ENCODE peak calls at places on chromosomes 6 and 20, in four cellular contexts. D is H9, B is testis, L is body of pancreas. G is an unnamed sample.

GRCh38 chr20:59269396-59270025 is 30.9 kb upstream of the EDN3 start:
- DNase-seq in D (no peak), B (no peak), L (no peak), G (no peak)

GRCh38 chr6:115058414-115059211 is 715.8 kb upstream of the HS3ST5 start:
- DNase-seq in D (no peak), B (no peak), L (no peak), G (no peak)

GRCh38 chr6:48664850-48665249 is 553.9 kb upstream of the PTCHD4 start:
- DNase-seq in D (no peak), B (no peak), L (no peak), G (peak; percentile 82)

GRCh38 chr6:85756982-85757381 is 114.3 kb upstream of the SYNCRIP start:
- DNase-seq in D (no peak), B (no peak), L (no peak), G (no peak)

GRCh38 chr20:38094968-38095689 is 61.6 kb downstream of the RPRD1B start:
- DNase-seq in D (no peak), B (no peak), L (no peak), G (no peak)

GRCh38 chr20:50575869-50576720 is 65.9 kb downstream of the PTPN1 start:
- DNase-seq in D (peak; percentile 76), B (peak; percentile 88), L (peak; percentile 71), G (peak; percentile 59)

GRCh38 chr6:132261354-132261753 is 139.9 kb downstream of the MOXD1 start:
- DNase-seq in D (no peak), B (no peak), L (no peak), G (peak; percentile 87)

GRCh38 chr6:99521557-99522286 is 6.5 kb upstream of the USP45 start:
- DNase-seq in D (peak; percentile 41), B (peak; percentile 38), L (peak; percentile 9), G (no peak)

GRCh38 chr6:20069130-20069529 is 143.1 kb downstream of the MBOAT1 start:
- DNase-seq in D (no peak), B (no peak), L (no peak), G (no peak)

GRCh38 chr20:53297154-53297529 is 296.5 kb downstream of the ZNF217 start:
- DNase-seq in D (no peak), B (no peak), L (no peak), G (no peak)

GRCh38 chr20:20491110-20491783 is 123.3 kb downstream of the INSM1 start:
- DNase-seq in D (no peak), B (no peak), L (no peak), G (no peak)

GRCh38 chr6:125273965-125274364 is 27.8 kb downstream of the HDDC2 start:
- DNase-seq in D (no peak), B (no peak), L (peak; percentile 19), G (no peak)

GRCh38 chr20:49675368-49676151 is 38.1 kb downstream of the B4GALT5 start:
- DNase-seq in D (no peak), B (no peak), L (no peak), G (no peak)

GRCh38 chr6:56708810-56709597 is 66.3 kb upstream of the DST start:
- DNase-seq in D (no peak), B (no peak), L (no peak), G (peak; percentile 57)

GRCh38 chr6:68726992-68727391 is 91.9 kb downstream of the ADGRB3 start:
- DNase-seq in D (no peak), B (no peak), L (no peak), G (no peak)

GRCh38 chr6:129748212-129748900 is 38.4 kb upstream of the ARHGAP18 start:
- DNase-seq in D (peak; percentile 33), B (no peak), L (no peak), G (no peak)

GRCh38 chr6:129749749-129750120 is 39.8 kb upstream of the ARHGAP18 start:
- DNase-seq in D (no peak), B (no peak), L (no peak), G (no peak)

GRCh38 chr6:129748901-129749748 is 39.1 kb upstream of the ARHGAP18 start:
- DNase-seq in D (no peak), B (no peak), L (no peak), G (no peak)

GRCh38 chr6:129747588-129748112 is 37.7 kb upstream of the ARHGAP18 start:
- DNase-seq in D (no peak), B (no peak), L (no peak), G (no peak)

GRCh38 chr6:129750390-129750789 is 40.4 kb upstream of the ARHGAP18 start:
- DNase-seq in D (no peak), B (no peak), L (no peak), G (no peak)
- H3K27ac ChIP-seq in D (no peak overlapping the region), B (no peak overlapping the region), L (no peak overlapping the region), G (no peak overlapping the region)

DNA sequence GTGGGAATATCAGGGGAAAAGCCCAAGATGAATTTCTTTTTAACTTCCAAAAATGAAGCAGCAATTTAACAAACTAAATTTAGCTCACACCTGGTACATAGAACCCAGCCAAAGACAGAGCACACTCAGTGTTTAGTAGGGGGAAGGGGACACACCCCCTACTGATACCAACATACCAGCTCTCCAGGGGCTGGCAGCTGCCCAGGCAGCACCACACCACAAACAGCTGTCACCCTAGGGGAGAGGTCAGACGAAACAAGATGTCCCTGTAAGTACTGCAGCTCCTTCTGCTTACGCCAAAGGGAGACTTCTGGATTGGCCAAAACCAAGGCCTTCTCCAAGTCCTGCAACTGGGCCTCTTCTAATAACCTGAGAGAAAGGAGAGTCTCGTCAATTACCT is 26.0 kb downstream of the MDN1 start:
- DNase-seq in D (no peak), B (no peak), L (no peak), G (peak; percentile 89)
- H3K27ac ChIP-seq in D (no peak overlapping the region), B (no peak overlapping the region), L (no peak overlapping the region), G (peak overlapping the region; percentile 44)

DNA sequence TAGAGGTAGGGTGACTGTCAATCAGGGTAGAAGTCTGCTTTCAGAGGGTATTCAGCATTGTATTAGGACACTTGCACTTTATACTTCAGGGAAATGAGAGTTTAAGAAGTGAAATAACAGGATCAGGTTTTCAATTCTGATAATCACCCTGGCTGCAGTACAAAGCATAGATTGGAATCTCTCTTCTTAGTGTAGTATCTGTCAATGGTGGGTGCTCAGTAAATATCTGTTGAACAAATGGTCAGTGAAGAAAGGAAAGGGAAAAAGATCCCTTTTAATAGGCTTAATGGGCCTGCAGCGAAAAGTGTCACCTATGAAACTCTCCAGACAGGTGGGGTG is 18.7 kb downstream of the TUBB2B start:
- DNase-seq in D (no peak), B (no peak), L (no peak), G (no peak)
- H3K27ac ChIP-seq in D (no peak overlapping the region), B (no peak overlapping the region), L (no peak overlapping the region), G (no peak overlapping the region)

GRCh38 chr6:24655229-24655628 is 9.2 kb upstream of the KIAA0319 start:
- DNase-seq in D (no peak), B (no peak), L (no peak), G (no peak)
- H3K27ac ChIP-seq in D (no peak overlapping the region), B (no peak overlapping the region), L (no peak overlapping the region), G (no peak overlapping the region)

DNA sequence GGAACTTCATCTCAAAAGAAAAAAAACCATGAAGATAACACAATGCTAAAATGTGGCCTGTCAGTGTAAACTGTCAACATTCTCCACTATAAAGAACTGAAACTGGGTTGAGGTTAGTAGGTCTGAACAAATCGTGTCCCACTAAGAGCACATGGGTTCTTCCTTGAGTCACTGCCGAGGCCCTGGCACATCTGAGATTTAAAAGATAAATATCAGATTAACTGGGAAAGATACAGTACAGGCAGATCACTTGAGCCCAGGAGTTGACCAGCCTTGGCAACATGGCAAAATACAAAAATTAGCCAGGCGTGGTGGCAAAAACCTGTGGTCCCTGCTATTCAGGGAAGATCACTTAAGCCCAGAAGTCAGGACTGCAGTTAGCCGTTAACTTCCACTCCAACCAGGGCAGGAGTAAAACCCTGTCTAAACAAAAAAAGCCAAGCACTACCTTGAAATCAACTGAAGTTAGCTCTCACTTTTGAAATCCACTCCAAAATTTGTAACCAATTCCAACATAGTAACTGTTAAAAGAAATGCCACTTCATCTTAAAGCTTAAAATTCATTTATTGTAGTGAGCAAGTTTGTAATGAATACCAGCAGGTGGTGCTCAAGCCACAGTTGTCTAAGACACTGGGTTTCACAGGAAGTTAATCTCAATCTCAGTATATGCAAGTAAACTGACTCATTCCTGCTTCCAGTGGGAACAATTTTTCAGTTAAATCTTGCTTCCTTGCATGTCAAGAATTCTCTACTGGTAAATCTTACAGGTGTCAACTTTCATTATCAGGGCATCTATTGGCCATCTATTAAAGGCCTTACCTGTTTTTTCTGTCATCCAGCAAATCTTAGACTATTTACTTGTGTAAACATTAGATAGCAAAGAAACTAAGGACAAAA is 5.4 kb downstream of the EEF1A1 start:
- DNase-seq in D (peak; percentile 45), B (peak; percentile 75), L (peak; percentile 60), G (peak; percentile 70)
- H3K27ac ChIP-seq in D (peak overlapping the region; percentile 75), B (peak overlapping the region; percentile 32), L (peak overlapping the region; percentile 5), G (no peak overlapping the region)

DNA sequence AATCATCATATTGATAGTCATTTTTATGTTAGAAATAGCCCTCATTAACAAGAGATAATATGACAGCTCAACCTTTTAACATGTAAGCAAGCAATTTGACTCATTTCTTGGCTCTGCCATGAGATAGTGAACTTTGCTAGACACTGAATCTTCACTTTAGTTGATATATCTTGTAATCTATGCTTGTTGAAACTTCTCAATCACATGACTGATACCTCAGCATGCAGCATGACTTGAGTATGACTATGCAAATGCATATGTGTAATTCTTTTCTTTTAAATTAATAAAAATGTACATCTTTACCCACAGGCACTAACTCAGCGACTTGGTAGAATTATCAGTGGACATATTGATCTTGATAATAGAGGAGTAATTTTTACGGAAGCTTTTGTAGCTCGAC is 6.6 kb downstream of the UFL1 start:
- DNase-seq in D (no peak), B (no peak), L (no peak), G (no peak)
- H3K27ac ChIP-seq in D (no peak overlapping the region), B (no peak overlapping the region), L (no peak overlapping the region), G (no peak overlapping the region)

GRCh38 chr6:137297887-137298286 is 78.7 kb upstream of the IFNGR1 start:
- DNase-seq in D (peak; percentile 91), B (peak; percentile 34), L (no peak), G (peak; percentile 46)
- H3K27ac ChIP-seq in D (no peak overlapping the region), B (no peak overlapping the region), L (no peak overlapping the region), G (no peak overlapping the region)

DNA sequence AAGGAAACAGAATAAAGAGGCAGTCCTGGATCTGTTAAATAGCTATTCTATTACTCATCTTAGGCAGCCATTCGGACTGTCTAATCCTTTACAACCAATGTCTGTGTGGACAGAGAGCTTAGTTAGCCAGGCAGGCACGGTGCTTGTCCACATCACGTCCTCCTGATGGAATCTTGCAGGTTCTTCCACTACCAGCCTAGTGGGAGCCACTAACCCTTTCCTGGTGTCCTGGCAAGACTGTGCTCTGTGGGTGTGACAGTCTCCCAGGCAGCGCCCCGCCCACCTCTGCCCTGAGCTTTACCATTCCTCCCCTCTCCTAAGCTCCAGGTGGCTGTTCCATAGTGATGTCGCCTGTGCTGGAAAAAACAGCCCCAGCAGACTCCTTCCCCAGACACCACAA is 78.3 kb upstream of the CLDN20 start:
- DNase-seq in D (peak; percentile 80), B (no peak), L (peak; percentile 8), G (no peak)
- H3K27ac ChIP-seq in D (peak overlapping the region; percentile 13), B (no peak overlapping the region), L (no peak overlapping the region), G (no peak overlapping the region)

G was measured in SJCRH30.